ENCODE peak calls at places on chromosome 20, in ten cellular contexts. One of them, this sample, is unnamed.

GRCh38 chr20:44448753-44449546 is 26.7 kb upstream of the TTPAL start:
- DNase-seq in pancreas: no peak
- DNase-seq in hepatocyte: no peak
- DNase-seq in heart left ventricle: no peak
- DNase-seq in sigmoid colon: no peak
- DNase-seq in naive thymus-derived CD4-positive, alpha-beta T cell: no peak
- DNase-seq in CD4-positive, alpha-beta T cell: no peak
- DNase-seq in transverse colon: peak; percentile 52
- DNase-seq in osteoblast: no peak
- DNase-seq in A549: peak; percentile 61
- DNase-seq in this sample: no peak

GRCh38 chr20:3296256-3297095 is 57.5 kb upstream of the SLC4A11 start:
- DNase-seq in pancreas: no peak
- DNase-seq in hepatocyte: no peak
- DNase-seq in heart left ventricle: no peak
- DNase-seq in sigmoid colon: no peak
- DNase-seq in naive thymus-derived CD4-positive, alpha-beta T cell: no peak
- DNase-seq in CD4-positive, alpha-beta T cell: no peak
- DNase-seq in transverse colon: no peak
- DNase-seq in osteoblast: no peak
- DNase-seq in A549: no peak
- DNase-seq in this sample: no peak

GRCh38 chr20:37968726-37969401 is 64.4 kb downstream of the TTI1 start:
- DNase-seq in pancreas: no peak
- DNase-seq in hepatocyte: no peak
- DNase-seq in heart left ventricle: no peak
- DNase-seq in sigmoid colon: no peak
- DNase-seq in naive thymus-derived CD4-positive, alpha-beta T cell: no peak
- DNase-seq in CD4-positive, alpha-beta T cell: no peak
- DNase-seq in transverse colon: no peak
- DNase-seq in osteoblast: no peak
- DNase-seq in A549: peak; percentile 13
- DNase-seq in this sample: no peak

GRCh38 chr20:36575066-36575743 is 1.8 kb downstream of the TGIF2 start:
- DNase-seq in pancreas: peak; percentile 58
- DNase-seq in hepatocyte: peak; percentile 74
- DNase-seq in heart left ventricle: peak; percentile 56
- DNase-seq in sigmoid colon: peak; percentile 87
- DNase-seq in naive thymus-derived CD4-positive, alpha-beta T cell: no peak
- DNase-seq in CD4-positive, alpha-beta T cell: no peak
- DNase-seq in transverse colon: peak; percentile 53
- DNase-seq in osteoblast: peak; percentile 97
- DNase-seq in A549: peak; percentile 35
- DNase-seq in this sample: no peak

GRCh38 chr20:41009960-41010359 is 18.7 kb upstream of the TOP1 start:
- DNase-seq in pancreas: no peak
- DNase-seq in hepatocyte: peak; percentile 46
- DNase-seq in heart left ventricle: no peak
- DNase-seq in sigmoid colon: no peak
- DNase-seq in naive thymus-derived CD4-positive, alpha-beta T cell: no peak
- DNase-seq in CD4-positive, alpha-beta T cell: no peak
- DNase-seq in transverse colon: no peak
- DNase-seq in osteoblast: peak; percentile 78
- DNase-seq in A549: no peak
- DNase-seq in this sample: no peak

GRCh38 chr20:32858189-32858588 is 534 bp upstream of the EFCAB8 start:
- DNase-seq in pancreas: no peak
- DNase-seq in hepatocyte: no peak
- DNase-seq in heart left ventricle: no peak
- DNase-seq in sigmoid colon: no peak
- DNase-seq in naive thymus-derived CD4-positive, alpha-beta T cell: no peak
- DNase-seq in CD4-positive, alpha-beta T cell: no peak
- DNase-seq in transverse colon: no peak
- DNase-seq in osteoblast: no peak
- DNase-seq in A549: no peak
- DNase-seq in this sample: no peak

GRCh38 chr20:38631155-38632022 is 29.8 kb downstream of the ARHGAP40 start:
- DNase-seq in pancreas: no peak
- DNase-seq in hepatocyte: no peak
- DNase-seq in heart left ventricle: no peak
- DNase-seq in sigmoid colon: no peak
- DNase-seq in naive thymus-derived CD4-positive, alpha-beta T cell: no peak
- DNase-seq in CD4-positive, alpha-beta T cell: no peak
- DNase-seq in transverse colon: no peak
- DNase-seq in osteoblast: peak; percentile 73
- DNase-seq in A549: no peak
- DNase-seq in this sample: no peak

GRCh38 chr20:10558635-10559187 is 115.1 kb downstream of the JAG1 start:
- DNase-seq in pancreas: no peak
- DNase-seq in hepatocyte: no peak
- DNase-seq in heart left ventricle: no peak
- DNase-seq in sigmoid colon: no peak
- DNase-seq in naive thymus-derived CD4-positive, alpha-beta T cell: peak; percentile 11
- DNase-seq in CD4-positive, alpha-beta T cell: no peak
- DNase-seq in transverse colon: no peak
- DNase-seq in osteoblast: peak; percentile 76
- DNase-seq in A549: peak; percentile 44
- DNase-seq in this sample: no peak

GRCh38 chr20:31497838-31498540 is 16.3 kb upstream of the HM13 start:
- DNase-seq in pancreas: no peak
- DNase-seq in hepatocyte: peak; percentile 26
- DNase-seq in heart left ventricle: peak; percentile 73
- DNase-seq in sigmoid colon: no peak
- DNase-seq in naive thymus-derived CD4-positive, alpha-beta T cell: no peak
- DNase-seq in CD4-positive, alpha-beta T cell: no peak
- DNase-seq in transverse colon: no peak
- DNase-seq in osteoblast: peak; percentile 96
- DNase-seq in A549: no peak
- DNase-seq in this sample: no peak

DNA sequence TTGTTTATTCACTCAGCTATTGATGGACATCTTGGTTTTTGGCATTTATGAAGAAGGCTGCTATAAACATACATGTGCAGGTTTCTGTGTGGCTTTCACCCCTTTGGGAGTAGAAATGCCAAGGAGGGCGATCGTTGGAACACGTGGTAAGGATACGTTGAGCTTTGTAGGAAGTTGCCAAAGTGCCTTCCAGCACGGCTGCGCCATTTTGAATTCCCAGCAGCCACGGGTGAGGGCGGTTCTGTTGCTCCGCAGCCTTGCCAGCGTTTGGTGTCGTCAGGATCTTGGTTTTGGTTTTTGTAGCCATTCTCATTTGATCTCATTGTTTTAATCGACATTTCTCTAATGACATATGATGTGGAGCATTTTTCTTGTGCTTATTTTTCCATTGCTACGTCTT is 21.8 kb downstream of the NTSR1 start:
- DNase-seq in pancreas: no peak
- DNase-seq in hepatocyte: no peak
- DNase-seq in heart left ventricle: no peak
- DNase-seq in sigmoid colon: peak; percentile 34
- DNase-seq in naive thymus-derived CD4-positive, alpha-beta T cell: no peak
- DNase-seq in CD4-positive, alpha-beta T cell: no peak
- DNase-seq in transverse colon: no peak
- DNase-seq in osteoblast: no peak
- DNase-seq in A549: no peak
- DNase-seq in this sample: no peak
- H3K27ac ChIP-seq in pancreas: no peak overlapping the region
- H3K27ac ChIP-seq in hepatocyte: no peak overlapping the region
- H3K27ac ChIP-seq in heart left ventricle: no peak overlapping the region
- H3K27ac ChIP-seq in sigmoid colon: no peak overlapping the region
- H3K27ac ChIP-seq in naive thymus-derived CD4-positive, alpha-beta T cell: no peak overlapping the region
- H3K27ac ChIP-seq in CD4-positive, alpha-beta T cell: no peak overlapping the region
- H3K27ac ChIP-seq in transverse colon: no peak overlapping the region
- H3K27ac ChIP-seq in osteoblast: no peak overlapping the region
- H3K27ac ChIP-seq in A549: no peak overlapping the region
- H3K27ac ChIP-seq in this sample: no peak overlapping the region

GRCh38 chr20:46376196-46376785 is 30.1 kb downstream of the ELMO2 start:
- DNase-seq in pancreas: no peak
- DNase-seq in hepatocyte: no peak
- DNase-seq in heart left ventricle: no peak
- DNase-seq in sigmoid colon: no peak
- DNase-seq in naive thymus-derived CD4-positive, alpha-beta T cell: no peak
- DNase-seq in CD4-positive, alpha-beta T cell: no peak
- DNase-seq in transverse colon: no peak
- DNase-seq in osteoblast: no peak
- DNase-seq in A549: no peak
- DNase-seq in this sample: no peak
- H3K27ac ChIP-seq in pancreas: no peak overlapping the region
- H3K27ac ChIP-seq in hepatocyte: no peak overlapping the region
- H3K27ac ChIP-seq in heart left ventricle: no peak overlapping the region
- H3K27ac ChIP-seq in sigmoid colon: no peak overlapping the region
- H3K27ac ChIP-seq in naive thymus-derived CD4-positive, alpha-beta T cell: no peak overlapping the region
- H3K27ac ChIP-seq in CD4-positive, alpha-beta T cell: no peak overlapping the region
- H3K27ac ChIP-seq in transverse colon: no peak overlapping the region
- H3K27ac ChIP-seq in osteoblast: no peak overlapping the region
- H3K27ac ChIP-seq in A549: no peak overlapping the region
- H3K27ac ChIP-seq in this sample: no peak overlapping the region

GRCh38 chr20:51958636-51959542 is 156.6 kb upstream of the SALL4 start:
- DNase-seq in pancreas: no peak
- DNase-seq in hepatocyte: no peak
- DNase-seq in heart left ventricle: no peak
- DNase-seq in sigmoid colon: no peak
- DNase-seq in naive thymus-derived CD4-positive, alpha-beta T cell: no peak
- DNase-seq in CD4-positive, alpha-beta T cell: no peak
- DNase-seq in transverse colon: no peak
- DNase-seq in osteoblast: no peak
- DNase-seq in A549: no peak
- DNase-seq in this sample: no peak
- H3K27ac ChIP-seq in pancreas: no peak overlapping the region
- H3K27ac ChIP-seq in hepatocyte: no peak overlapping the region
- H3K27ac ChIP-seq in heart left ventricle: no peak overlapping the region
- H3K27ac ChIP-seq in sigmoid colon: no peak overlapping the region
- H3K27ac ChIP-seq in naive thymus-derived CD4-positive, alpha-beta T cell: no peak overlapping the region
- H3K27ac ChIP-seq in CD4-positive, alpha-beta T cell: no peak overlapping the region
- H3K27ac ChIP-seq in transverse colon: no peak overlapping the region
- H3K27ac ChIP-seq in osteoblast: no peak overlapping the region
- H3K27ac ChIP-seq in A549: no peak overlapping the region
- H3K27ac ChIP-seq in this sample: no peak overlapping the region

GRCh38 chr20:22449115-22449973 is 135.0 kb downstream of the FOXA2 start:
- DNase-seq in pancreas: no peak
- DNase-seq in hepatocyte: no peak
- DNase-seq in heart left ventricle: no peak
- DNase-seq in sigmoid colon: no peak
- DNase-seq in naive thymus-derived CD4-positive, alpha-beta T cell: no peak
- DNase-seq in CD4-positive, alpha-beta T cell: no peak
- DNase-seq in transverse colon: no peak
- DNase-seq in osteoblast: peak; percentile 73
- DNase-seq in A549: no peak
- DNase-seq in this sample: no peak
- H3K27ac ChIP-seq in pancreas: peak overlapping the region; percentile 21
- H3K27ac ChIP-seq in hepatocyte: no peak overlapping the region
- H3K27ac ChIP-seq in heart left ventricle: no peak overlapping the region
- H3K27ac ChIP-seq in sigmoid colon: no peak overlapping the region
- H3K27ac ChIP-seq in naive thymus-derived CD4-positive, alpha-beta T cell: no peak overlapping the region
- H3K27ac ChIP-seq in CD4-positive, alpha-beta T cell: no peak overlapping the region
- H3K27ac ChIP-seq in transverse colon: no peak overlapping the region
- H3K27ac ChIP-seq in osteoblast: no peak overlapping the region
- H3K27ac ChIP-seq in A549: peak overlapping the region; percentile 34
- H3K27ac ChIP-seq in this sample: no peak overlapping the region